ENCODE peak calls at places on chromosome 2, in eight cellular contexts. M is pancreas, V is suprapubic skin, B is PC-3, J is adrenal gland, A is breast epithelium, G is right atrium auricular region, Q is K562. L is an unnamed sample. For H3K36me3, the result is how much of the 10 kb centered on the place peaks cover.

GRCh38 chr2:169081551-169081950 is 12.2 kb downstream of the DHRS9 start:
- DNase-seq in M (no peak), G (no peak), Q (no peak), B (no peak), A (no peak), V (no peak), J (no peak), L (no peak)

GRCh38 chr2:30108192-30108591 is 38.6 kb upstream of the YPEL5 start:
- DNase-seq in A (no peak), J (no peak), M (no peak), B (no peak), Q (no peak), G (no peak), V (no peak), L (no peak)

GRCh38 chr2:144084114-144084661 is 435.7 kb downstream of the ZEB2 start:
- DNase-seq in V (no peak), A (no peak), B (peak), M (no peak), J (no peak), G (no peak), Q (no peak), L (peak)

GRCh38 chr2:181742908-181743722 is 62.8 kb upstream of the NEUROD1 start:
- DNase-seq in J (peak), A (no peak), G (no peak), M (peak), B (peak), Q (no peak), V (no peak), L (peak)

GRCh38 chr2:98909381-98910211 is 26.4 kb downstream of the CRACDL start:
- DNase-seq in M (peak), A (peak), V (no peak), J (no peak), B (peak), Q (no peak), G (peak), L (peak)

GRCh38 chr2:181741756-181742155 is 61.4 kb upstream of the NEUROD1 start:
- DNase-seq in Q (no peak), B (peak), A (no peak), J (no peak), V (no peak), M (no peak), G (no peak), L (peak)

GRCh38 chr2:65724752-65725151 is 292.4 kb upstream of the SPRED2 start:
- DNase-seq in Q (no peak), B (peak), J (no peak), M (peak), G (no peak), V (no peak), A (no peak), L (peak)

GRCh38 chr2:35410431-35411061 is 945.0 kb upstream of the CRIM1 start:
- DNase-seq in M (peak), Q (peak), A (no peak), V (no peak), G (no peak), J (peak), B (peak), L (peak)

GRCh38 chr2:63484481-63484880 is 103.8 kb downstream of the WDPCP start:
- DNase-seq in J (no peak), G (no peak), A (no peak), V (no peak), M (no peak), Q (no peak), B (no peak), L (no peak)

GRCh38 chr2:210172219-210172575 is 988 bp upstream of the KANSL1L start:
- DNase-seq in B (no peak), M (no peak), J (no peak), G (no peak), Q (no peak), A (no peak), V (no peak), L (no peak)

GRCh38 chr2:111705711-111706323 is 178.2 kb downstream of the ANAPC1 start:
- DNase-seq in B (peak), Q (no peak), V (peak), M (no peak), A (peak), J (no peak), G (no peak), L (peak)

GRCh38 chr2:207163815-207164747 is 1.7 kb downstream of the KLF7 start:
- DNase-seq in V (peak), G (peak), M (peak), Q (no peak), A (peak), B (peak), J (peak), L (peak)

GRCh38 chr2:53188846-53189245 is 578.8 kb upstream of the CHAC2 start:
- DNase-seq in M (no peak), G (no peak), Q (no peak), V (no peak), A (no peak), B (no peak), J (no peak), L (no peak)

GRCh38 chr2:218307415-218308090 is 15.2 kb upstream of the TMBIM1 start:
- DNase-seq in B (no peak), V (no peak), G (no peak), A (no peak), Q (no peak), M (no peak), J (no peak), L (no peak)

GRCh38 chr2:125745514-125745913 is 910.4 kb upstream of the GYPC start:
- DNase-seq in Q (no peak), J (peak), A (no peak), V (no peak), G (no peak), B (peak), M (peak), L (peak)

GRCh38 chr2:85179541-85179940 is 46.3 kb downstream of the TCF7L1 start:
- DNase-seq in M (no peak), Q (no peak), B (no peak), V (peak), J (no peak), A (no peak), G (no peak), L (no peak)

GRCh38 chr2:55163895-55164509 is 68.1 kb downstream of the CLHC1 start:
- DNase-seq in J (no peak), V (no peak), G (no peak), A (peak), Q (no peak), M (peak), B (peak), L (peak)

GRCh38 chr2:237213325-237214040 is 127.8 kb downstream of the COPS8 start:
- DNase-seq in A (no peak), V (no peak), M (peak), J (peak), B (peak), G (no peak), Q (no peak), L (peak)

GRCh38 chr2:44135307-44135706 is 33.4 kb upstream of the PPM1B start:
- DNase-seq in B (no peak), J (no peak), A (no peak), Q (no peak), G (no peak), V (no peak), M (no peak), L (no peak)

GRCh38 chr2:109244750-109245382 is 115.9 kb downstream of the SH3RF3 start:
- DNase-seq in J (peak), B (no peak), A (no peak), G (peak), M (no peak), Q (no peak), V (no peak), L (no peak)

GRCh38 chr2:48176876-48177275 is 270.6 kb upstream of the FBXO11 start:
- DNase-seq in Q (no peak), V (no peak), B (no peak), A (no peak), G (no peak), M (no peak), J (no peak), L (no peak)

GRCh38 chr2:189558516-189559263 is 21.9 kb downstream of the SLC40A1 start:
- DNase-seq in A (no peak), B (no peak), V (no peak), M (no peak), G (no peak), J (peak), Q (no peak), L (no peak)

GRCh38 chr2:178219247-178219646 is 24.9 kb downstream of the OSBPL6 start:
- DNase-seq in J (no peak), G (no peak), B (no peak), Q (no peak), M (no peak), A (no peak), V (no peak), L (no peak)

GRCh38 chr2:231606941-231607340 is 14.3 kb downstream of the TEX44 start:
- DNase-seq in V (no peak), J (no peak), M (no peak), G (no peak), Q (no peak), A (no peak), B (no peak), L (no peak)

GRCh38 chr2:231604685-231605606 is 12.3 kb downstream of the TEX44 start:
- DNase-seq in Q (peak), B (peak), G (peak), A (peak), J (peak), V (peak), M (peak), L (peak)

GRCh38 chr2:231604101-231604684 is 11.5 kb downstream of the TEX44 start:
- DNase-seq in B (no peak), Q (peak), G (no peak), J (peak), M (peak), V (peak), A (peak), L (no peak)

GRCh38 chr2:231602874-231603467 is 10.3 kb downstream of the TEX44 start:
- DNase-seq in A (no peak), Q (no peak), G (no peak), M (no peak), B (no peak), J (no peak), V (no peak), L (no peak)

DNA sequence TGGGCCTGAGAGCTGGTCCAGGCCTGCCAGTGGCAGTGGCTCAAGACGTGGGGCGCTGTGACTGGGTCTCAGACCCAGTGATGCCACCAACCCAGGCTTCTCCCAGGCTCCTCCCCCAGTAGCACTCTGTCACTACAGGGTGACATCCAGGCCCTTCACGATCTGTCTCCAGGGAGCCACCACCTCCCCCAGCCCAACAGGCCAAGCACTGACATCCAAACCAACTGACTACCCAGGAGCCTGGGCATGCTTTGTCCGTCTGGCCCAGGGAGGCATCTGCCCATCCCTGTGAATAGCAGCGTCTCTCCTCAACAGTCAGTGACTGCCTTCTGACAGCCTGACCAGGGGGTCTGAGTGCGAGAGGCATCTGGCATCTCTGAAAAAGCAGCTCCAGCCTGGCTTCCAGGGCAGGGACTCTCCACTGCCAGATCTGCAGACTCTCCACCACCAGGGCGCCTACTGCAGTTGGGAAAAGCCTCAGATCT is 13.0 kb downstream of the TEX44 start:
- DNase-seq in G (no peak), M (peak), J (peak), B (no peak), A (no peak), V (no peak), Q (no peak), L (no peak)
- H3K4me3 ChIP-seq in G (no peak), M (no peak), J (no peak), B (no peak), A (no peak), V (no peak), Q (no peak), L (no peak)

GRCh38 chr2:32671885-32672519 is 44.2 kb downstream of the TTC27 start:
- DNase-seq in M (no peak), J (no peak), B (no peak), A (no peak), Q (no peak), V (no peak), G (no peak), L (no peak)
- TF ChIP-seq CTCF in M (no peak), J (no peak), B (no peak), A (no peak), Q (no peak), V (no peak), G (no peak), L (no peak)

GRCh38 chr2:120976501-120977307 is 241.0 kb downstream of the GLI2 start:
- DNase-seq in G (no peak), A (no peak), V (no peak), M (no peak), J (no peak), B (no peak), Q (no peak), L (no peak)
- H3K36me3 ChIP-seq in G (under half), A (under half), V (under half), M (under half), J (under half), B (under half), Q (under half), L (under half)

GRCh38 chr2:232487385-232488096 is at the start of gene ECEL1:
- DNase-seq in V (no peak), G (no peak), J (no peak), Q (no peak), B (no peak), A (no peak), M (no peak), L (no peak)

GRCh38 chr2:232486558-232487384 is 863 bp downstream of the ECEL1 start:
- DNase-seq in A (no peak), Q (no peak), G (no peak), B (no peak), J (no peak), M (no peak), V (peak), L (no peak)

GRCh38 chr2:232489516-232490220 is 2.0 kb upstream of the ECEL1 start:
- DNase-seq in J (no peak), V (peak), G (no peak), A (no peak), M (no peak), B (no peak), Q (no peak), L (no peak)

GRCh38 chr2:232488721-232489300 is 1.2 kb upstream of the ECEL1 start:
- DNase-seq in G (no peak), Q (no peak), J (no peak), B (no peak), A (no peak), V (peak), M (no peak), L (no peak)

GRCh38 chr2:232488097-232488711 is 570 bp upstream of the ECEL1 start:
- DNase-seq in G (no peak), B (no peak), J (no peak), V (peak), M (no peak), A (no peak), Q (no peak), L (no peak)
- H3K4me3 ChIP-seq in G (no peak), B (no peak), J (no peak), V (peak), M (no peak), A (no peak), Q (no peak), L (no peak)

GRCh38 chr2:27201675-27202074 is 10.2 kb upstream of the ATRAID start:
- DNase-seq in V (no peak), M (no peak), J (no peak), A (no peak), G (no peak), Q (no peak), B (no peak), L (no peak)
- TF ChIP-seq CTCF in V (no peak), M (no peak), J (no peak), A (no peak), G (no peak), Q (no peak), B (no peak), L (no peak)

L was measured in bronchial epithelial cell.